ENCODE peak calls at places on chromosome 19, in four cellular contexts. J is body of pancreas; A is activated naive CD8-positive, alpha-beta T cell treated with anti-CD3 and anti-CD28 coated beads, Interleukin-2, amount 50 U/mL, for 24 hours; F is NCI-H1694 treated with DMSO at 0.1 percent for 48 hours. P is an unnamed sample.

GRCh38 chr19:18091217-18091608 is 4.5 kb upstream of the IL12RB1 start:
- DNase-seq in J (peak; percentile 34), A (peak; percentile 88), F (no peak), P (no peak)

GRCh38 chr19:57282011-57282636 is 1.8 kb downstream of the ZNF460 start:
- DNase-seq in J (no peak), A (peak; percentile 38), F (no peak), P (no peak)

GRCh38 chr19:39951065-39951650 is 16.7 kb upstream of the FCGBP start:
- DNase-seq in J (no peak), A (no peak), F (no peak), P (no peak)

GRCh38 chr19:14496849-14497346 is 971 bp upstream of the GIPC1 start:
- DNase-seq in J (peak; percentile 49), A (no peak), F (no peak), P (no peak)

GRCh38 chr19:49200238-49200862 is 42.8 kb downstream of the TRPM4 start:
- DNase-seq in J (no peak), A (peak; percentile 22), F (no peak), P (no peak)

GRCh38 chr19:38718747-38719543 is 25.3 kb downstream of the CAPN12 start:
- DNase-seq in J (peak; percentile 71), A (no peak), F (no peak), P (no peak)

GRCh38 chr19:51566489-51567100 is 4.5 kb upstream of the ZNF175 start:
- DNase-seq in J (no peak), A (no peak), F (no peak), P (no peak)

GRCh38 chr19:48608798-48609263 is 2.3 kb downstream of the SPACA4 start:
- DNase-seq in J (no peak), A (no peak), F (peak; percentile 76), P (peak; percentile 66)

GRCh38 chr19:48341515-48342413 is 16.4 kb downstream of the EMP3 start:
- DNase-seq in J (no peak), A (no peak), F (no peak), P (no peak)

GRCh38 chr19:17205237-17206140 is 9.7 kb upstream of the USE1 start:
- DNase-seq in J (peak; percentile 81), A (peak; percentile 60), F (peak; percentile 19), P (no peak)

GRCh38 chr19:13959141-13959961 is 7.0 kb downstream of the DCAF15 start:
- DNase-seq in J (no peak), A (no peak), F (no peak), P (no peak)

GRCh38 chr19:1932395-1932794 is 8.6 kb upstream of the CSNK1G2 start:
- DNase-seq in J (no peak), A (no peak), F (no peak), P (no peak)

GRCh38 chr19:52946322-52947310 is 16.1 kb downstream of the ZNF816 start:
- DNase-seq in J (peak; percentile 83), A (no peak), F (no peak), P (no peak)

GRCh38 chr19:44924243-44924725 is 9.9 kb downstream of the APOC1 start:
- DNase-seq in J (no peak), A (no peak), F (no peak), P (no peak)

GRCh38 chr19:47226426-47227346 is 4.3 kb downstream of the BBC3 start:
- DNase-seq in J (peak; percentile 81), A (peak; percentile 68), F (no peak), P (peak; percentile 76)

GRCh38 chr19:48635966-48636858 is 967 bp downstream of the DBP start:
- DNase-seq in J (no peak), A (no peak), F (peak; percentile 36), P (no peak)

GRCh38 chr19:51688665-51689571 is 4.2 kb upstream of the SPACA6 start:
- DNase-seq in J (peak; percentile 93), A (peak; percentile 30), F (peak; percentile 65), P (peak; percentile 73)

GRCh38 chr19:37467608-37468090 is 405 bp upstream of the ZNF569 start:
- DNase-seq in J (no peak), A (no peak), F (no peak), P (no peak)

GRCh38 chr19:53865918-53866696 is 1.6 kb upstream of the MYADM start:
- DNase-seq in J (peak; percentile 56), A (peak; percentile 78), F (no peak), P (peak; percentile 60)

GRCh38 chr19:1355258-1355973 is 28.3 kb upstream of the NDUFS7 start:
- DNase-seq in J (no peak), A (peak; percentile 26), F (no peak), P (no peak)

GRCh38 chr19:2207991-2208860 is 27.9 kb downstream of the PLEKHJ1 start:
- DNase-seq in J (peak; percentile 30), A (peak; percentile 36), F (no peak), P (no peak)

GRCh38 chr19:29062486-29063435 is 150.2 kb downstream of the UQCRFS1 start:
- DNase-seq in J (no peak), A (no peak), F (no peak), P (no peak)

GRCh38 chr19:13100031-13100588 is 2.5 kb downstream of the LYL1 start:
- DNase-seq in J (no peak), A (peak; percentile 75), F (no peak), P (no peak)

GRCh38 chr19:46776927-46777911 is 11.2 kb downstream of the SLC1A5 start:
- DNase-seq in J (no peak), A (peak; percentile 45), F (no peak), P (no peak)

GRCh38 chr19:19171821-19172532 is 1.9 kb upstream of the MEF2B start:
- DNase-seq in J (no peak), A (no peak), F (no peak), P (no peak)

GRCh38 chr19:16627928-16628182 is 149 bp downstream of the MED26 start:
- DNase-seq in J (no peak), A (no peak), F (no peak), P (no peak)

GRCh38 chr19:18306209-18306902 is 16.5 kb downstream of the LSM4 start:
- DNase-seq in J (no peak), A (peak; percentile 21), F (no peak), P (no peak)

GRCh38 chr19:21084343-21084742 is 2.3 kb downstream of the ZNF714 start:
- DNase-seq in J (no peak), A (no peak), F (no peak), P (no peak)

GRCh38 chr19:2624537-2625091 is 77.9 kb downstream of the GNG7 start:
- DNase-seq in J (peak; percentile 70), A (no peak), F (no peak), P (no peak)

GRCh38 chr19:49749771-49750170 is 13.3 kb downstream of the TSKS start:
- DNase-seq in J (no peak), A (no peak), F (no peak), P (no peak)

GRCh38 chr19:31676271-31677004 is 327.2 kb upstream of the TSHZ3 start:
- DNase-seq in J (no peak), A (no peak), F (no peak), P (no peak)

GRCh38 chr19:54178581-54179261 is 5.8 kb upstream of the TMC4 start:
- DNase-seq in J (no peak), A (no peak), F (no peak), P (no peak)

GRCh38 chr19:41880329-41880708 is 2.7 kb upstream of the ARHGEF1 start:
- DNase-seq in J (no peak), A (no peak), F (no peak), P (no peak)

GRCh38 chr19:17289489-17289888 is 7.8 kb downstream of the ANKLE1 start:
- DNase-seq in J (peak; percentile 63), A (peak; percentile 72), F (no peak), P (peak; percentile 89)

GRCh38 chr19:3276341-3276799 is 51.9 kb downstream of the CELF5 start:
- DNase-seq in J (peak; percentile 23), A (peak; percentile 44), F (no peak), P (peak; percentile 88)

P was measured in HCT116.